ENCODE peak calls at places on chromosomes 1 and 21, in seven cellular contexts. Z, U, V, A, H, I and G are unnamed samples.

GRCh38 chr1:225627304-225627947 is 25.5 kb downstream of the ENAH start:
- DNase-seq in Z (no peak), U (no peak), V (no peak), A (no peak), H (no peak), I (no peak), G (no peak)

GRCh38 chr1:42957880-42958487 is 684 bp downstream of the SLC2A1 start:
- DNase-seq in Z (peak), U (peak), V (peak), A (peak), H (peak), I (no peak), G (no peak)

GRCh38 chr1:246632584-246633168 is 66.4 kb downstream of the CNST start:
- DNase-seq in Z (peak), U (peak), V (no peak), A (no peak), H (no peak), I (peak), G (peak)

GRCh38 chr1:212780759-212781158 is 10.8 kb downstream of the NSL1 start:
- DNase-seq in Z (no peak), U (no peak), V (no peak), A (no peak), H (no peak), I (no peak), G (no peak)

GRCh38 chr1:29372108-29372507 is 135.8 kb downstream of the PTPRU start:
- DNase-seq in Z (no peak), U (no peak), V (no peak), A (no peak), H (no peak), I (no peak), G (no peak)

GRCh38 chr1:2422523-2422922 is 10.2 kb upstream of the PEX10 start:
- DNase-seq in Z (no peak), U (no peak), V (no peak), A (no peak), H (no peak), I (no peak), G (no peak)

GRCh38 chr1:14693996-14694395 is 95.5 kb downstream of the KAZN start:
- DNase-seq in Z (no peak), U (no peak), V (no peak), A (no peak), H (no peak), I (no peak), G (no peak)

GRCh38 chr1:12032141-12032710 is 12.9 kb downstream of the MIIP start:
- DNase-seq in Z (no peak), U (no peak), V (no peak), A (no peak), H (no peak), I (no peak), G (no peak)

GRCh38 chr1:227886993-227887696 is 60.6 kb downstream of the WNT9A start:
- DNase-seq in Z (peak), U (peak), V (peak), A (no peak), H (peak), I (peak), G (no peak)

GRCh38 chr1:156356262-156356874 is 12.6 kb upstream of the RHBG start:
- DNase-seq in Z (no peak), U (no peak), V (no peak), A (no peak), H (no peak), I (no peak), G (no peak)

GRCh38 chr1:61005572-61006386 is 76.6 kb upstream of the NFIA start:
- DNase-seq in Z (no peak), U (no peak), V (no peak), A (no peak), H (no peak), I (no peak), G (no peak)

GRCh38 chr1:5989731-5990271 is 2.4 kb downstream of the NPHP4 start:
- DNase-seq in Z (no peak), U (no peak), V (no peak), A (no peak), H (peak), I (no peak), G (no peak)

GRCh38 chr1:220817907-220818306 is 31.2 kb downstream of the MTARC1 start:
- DNase-seq in Z (peak), U (no peak), V (no peak), A (no peak), H (no peak), I (no peak), G (no peak)

GRCh38 chr1:17045623-17046022 is 8.2 kb downstream of the SDHB start:
- DNase-seq in Z (peak), U (no peak), V (no peak), A (no peak), H (no peak), I (no peak), G (no peak)

GRCh38 chr1:72037745-72038343 is 244.5 kb downstream of the NEGR1 start:
- DNase-seq in Z (peak), U (peak), V (no peak), A (no peak), H (peak), I (peak), G (peak)

GRCh38 chr1:175463856-175464255 is 271.3 kb upstream of the KIAA0040 start:
- DNase-seq in Z (no peak), U (no peak), V (no peak), A (no peak), H (no peak), I (no peak), G (no peak)

GRCh38 chr1:33346921-33347649 is 26.2 kb upstream of the A3GALT2 start:
- DNase-seq in Z (peak), U (peak), V (no peak), A (no peak), H (no peak), I (peak), G (peak)

GRCh38 chr1:225700889-225701465 is 48.1 kb upstream of the ENAH start:
- DNase-seq in Z (peak), U (peak), V (no peak), A (no peak), H (no peak), I (peak), G (no peak)

GRCh38 chr1:186806477-186806876 is 22.3 kb upstream of the PLA2G4A start:
- DNase-seq in Z (peak), U (peak), V (no peak), A (no peak), H (peak), I (no peak), G (no peak)

GRCh38 chr1:35560256-35561225 is 2.9 kb downstream of the NCDN start:
- DNase-seq in Z (no peak), U (no peak), V (no peak), A (no peak), H (peak), I (no peak), G (no peak)

GRCh38 chr1:7403265-7404045 is 367.6 kb upstream of the VAMP3 start:
- DNase-seq in Z (no peak), U (no peak), V (no peak), A (no peak), H (no peak), I (no peak), G (no peak)

GRCh38 chr1:180424848-180425457 is 77.4 kb downstream of the ACBD6 start:
- DNase-seq in Z (no peak), U (no peak), V (no peak), A (no peak), H (no peak), I (no peak), G (peak)

GRCh38 chr1:61828814-61829213 is 86.5 kb downstream of the PATJ start:
- DNase-seq in Z (peak), U (no peak), V (no peak), A (no peak), H (no peak), I (no peak), G (no peak)

GRCh38 chr1:14522331-14523241 is 75.9 kb upstream of the KAZN start:
- DNase-seq in Z (peak), U (peak), V (no peak), A (no peak), H (peak), I (peak), G (peak)

GRCh38 chr1:167737169-167737568 is 15.4 kb downstream of the MPZL1 start:
- DNase-seq in Z (no peak), U (no peak), V (no peak), A (no peak), H (no peak), I (no peak), G (no peak)

GRCh38 chr1:93908394-93909145 is 660 bp downstream of the GCLM start:
- DNase-seq in Z (peak), U (no peak), V (peak), A (peak), H (peak), I (no peak), G (no peak)

GRCh38 chr1:244214009-244214967 is 163.2 kb downstream of the ZBTB18 start:
- DNase-seq in Z (peak), U (peak), V (no peak), A (no peak), H (peak), I (peak), G (peak)

GRCh38 chr1:21280482-21280881 is 9.8 kb downstream of the ECE1 start:
- DNase-seq in Z (no peak), U (no peak), V (no peak), A (no peak), H (no peak), I (no peak), G (no peak)

GRCh38 chr1:48776400-48777218 is at the start of gene BEND5:
- DNase-seq in Z (peak), U (no peak), V (no peak), A (peak), H (peak), I (peak), G (peak)

GRCh38 chr1:155202731-155203515 is 4.8 kb downstream of the THBS3 start:
- DNase-seq in Z (no peak), U (no peak), V (no peak), A (no peak), H (no peak), I (no peak), G (no peak)

GRCh38 chr1:17053071-17053684 is 654 bp downstream of the SDHB start:
- DNase-seq in Z (no peak), U (no peak), V (no peak), A (no peak), H (no peak), I (no peak), G (no peak)

DNA sequence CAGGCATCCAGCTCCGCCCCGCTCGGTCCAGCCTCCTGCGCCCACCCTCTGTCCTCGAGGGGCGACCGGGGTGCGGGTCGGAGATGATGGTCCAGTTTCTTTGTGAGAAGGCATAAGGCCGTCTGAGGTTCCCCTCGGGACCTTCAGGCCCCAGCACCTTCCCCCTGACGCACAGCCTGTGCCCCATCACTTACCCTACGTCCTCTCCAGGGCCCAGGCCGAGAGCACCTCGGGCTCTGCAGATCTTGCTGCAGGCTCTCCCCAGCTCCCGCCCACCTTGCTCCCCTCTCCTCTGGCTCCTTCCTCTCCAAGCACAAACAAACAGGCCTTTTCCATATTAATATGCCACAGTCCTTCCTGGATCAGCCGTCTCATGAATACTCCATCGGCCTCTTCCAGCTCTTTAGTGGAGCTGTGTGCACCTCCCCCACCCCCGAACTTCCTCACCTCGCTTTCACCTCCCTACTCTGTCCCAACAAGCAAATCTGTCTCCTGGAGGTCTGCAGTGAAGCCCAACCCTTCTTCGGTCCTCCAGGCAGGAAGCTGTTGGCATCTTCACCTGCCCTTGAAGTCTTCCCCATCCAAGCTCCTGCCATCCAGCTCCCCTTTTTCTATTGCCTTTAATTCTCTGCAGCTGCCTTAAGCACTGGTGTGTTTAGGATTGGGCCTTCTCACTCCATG is 448 bp upstream of the COL9A2 start:
- DNase-seq in Z (no peak), U (no peak), V (no peak), A (no peak), H (no peak), I (no peak), G (no peak)
- H3K4me3 ChIP-seq in Z (no peak), U (no peak), V (peak), A (no peak), H (peak), I (no peak), G (no peak)

GRCh38 chr1:198520524-198521254 is 19.8 kb downstream of the ATP6V1G3 start:
- DNase-seq in Z (no peak), U (no peak), V (no peak), A (peak), H (no peak), I (no peak), G (no peak)

GRCh38 chr1:198517623-198518022 is 22.9 kb downstream of the ATP6V1G3 start:
- DNase-seq in Z (no peak), U (no peak), V (no peak), A (no peak), H (no peak), I (no peak), G (no peak)

GRCh38 chr1:198523183-198523942 is 17.1 kb downstream of the ATP6V1G3 start:
- DNase-seq in Z (no peak), U (no peak), V (no peak), A (peak), H (no peak), I (no peak), G (no peak)

DNA sequence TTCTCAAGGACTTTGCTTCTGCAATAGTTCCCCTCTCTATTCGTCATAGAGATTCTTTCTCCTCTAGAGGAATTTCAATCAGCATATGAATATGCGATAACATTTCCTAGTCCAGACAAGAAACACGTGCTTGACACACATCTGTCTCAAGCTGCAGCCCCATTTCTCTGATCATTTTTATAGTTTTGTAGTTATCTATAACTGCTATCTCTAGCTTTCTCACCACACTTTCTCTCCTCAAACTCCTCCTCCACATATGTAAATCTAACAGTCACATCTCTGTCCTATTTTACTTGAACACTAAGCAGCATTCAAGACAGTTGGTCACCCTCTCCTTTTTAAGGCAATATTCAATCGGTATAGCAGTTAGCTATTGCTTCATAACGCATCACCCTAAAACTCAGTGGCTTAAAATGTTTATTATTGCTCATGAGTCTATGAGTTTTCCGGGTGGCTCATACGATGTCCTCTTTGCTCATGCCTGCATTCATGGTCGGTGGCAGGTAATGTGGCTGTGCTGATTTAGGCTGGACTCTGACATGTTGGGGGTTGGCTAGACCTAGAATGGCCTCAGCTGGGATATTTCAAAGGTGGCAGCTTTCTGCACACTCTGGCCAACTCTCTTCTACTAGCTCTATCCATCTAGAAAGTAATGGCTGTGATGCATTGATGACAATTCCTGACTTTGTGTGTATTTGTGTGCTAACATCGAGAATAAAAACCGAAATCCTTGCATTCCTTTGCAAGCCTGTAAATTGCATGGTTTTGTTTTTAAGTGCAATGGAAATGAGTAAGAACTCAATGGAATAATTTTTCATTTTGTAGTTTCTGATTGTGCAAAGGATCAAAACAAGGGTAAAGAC is 20.6 kb downstream of the ATP6V1G3 start:
- DNase-seq in Z (no peak), U (no peak), V (no peak), A (peak), H (no peak), I (no peak), G (no peak)
- H3K4me3 ChIP-seq in Z (no peak), U (no peak), V (peak), A (peak), H (no peak), I (no peak), G (no peak)

DNA sequence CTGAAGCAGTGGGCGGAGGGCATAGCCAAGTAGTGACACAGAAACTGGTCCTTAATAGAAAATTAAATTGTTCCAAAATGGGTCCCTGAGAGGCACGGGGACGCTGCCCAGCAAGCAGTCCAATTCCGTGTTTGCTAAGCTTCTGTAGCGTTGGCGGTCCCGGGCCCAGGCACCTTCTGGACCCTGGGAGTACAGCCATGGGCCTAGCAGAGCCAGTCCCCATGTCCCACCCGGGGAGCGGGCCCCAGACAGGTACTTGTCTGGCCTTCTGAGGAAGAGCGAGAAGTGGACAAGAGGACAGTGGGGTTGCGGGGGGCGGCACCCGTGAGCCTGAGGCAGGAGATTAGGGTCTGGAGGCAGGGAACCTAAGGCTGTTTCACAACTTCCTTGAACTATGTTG is 11.5 kb upstream of the CCDC27 start:
- DNase-seq in Z (no peak), U (no peak), V (no peak), A (no peak), H (no peak), I (no peak), G (no peak)
- H3K4me3 ChIP-seq in Z (no peak), U (no peak), V (no peak), A (no peak), H (no peak), I (no peak), G (no peak)

GRCh38 chr21:14084068-14084501 is 126.7 kb downstream of the LIPI start:
- DNase-seq in Z (no peak), U (no peak), V (no peak), A (no peak), H (no peak), I (no peak), G (no peak)
- H3K4me3 ChIP-seq in Z (no peak), U (no peak), V (no peak), A (no peak), H (no peak), I (no peak), G (no peak)

GRCh38 chr1:184044603-184045376 is 6.7 kb upstream of the TSEN15 start:
- DNase-seq in Z (no peak), U (no peak), V (no peak), A (no peak), H (no peak), I (no peak), G (no peak)
- H3K4me3 ChIP-seq in Z (no peak), U (no peak), V (no peak), A (no peak), H (no peak), I (no peak), G (no peak)